ENCODE peak calls at places on chromosomes 1 and 21, in ten cellular contexts. O is caudate nucleus; T is A172; L is psoas muscle; U is amniotic stem cell; Y is left cardiac atrium; Z is stimulated activated effector memory CD8-positive, alpha-beta T cell treated with anti-CD3 and anti-CD28 coated beads, Interleukin-12 subunit alpha, Interleukin-12 subunit beta, amount 100 ng/mL, for 72 hours; D is GM12891; J is ELR; X is NCI-H2081. P is an unnamed sample.

GRCh38 chr21:37435120-37435519 is 68.5 kb downstream of the DYRK1A start:
- DNase-seq in O (peak), T (peak), L (peak), U (peak), Y (peak), Z (no peak), D (no peak), J (peak), X (peak), P (peak)

GRCh38 chr1:204080163-204080903 is 7.4 kb downstream of the SOX13 start:
- DNase-seq in O (peak), T (peak), L (peak), U (peak), Y (peak), Z (no peak), D (no peak), J (peak), X (peak), P (peak)

GRCh38 chr1:38208720-38209632 is 162.4 kb upstream of the POU3F1 start:
- DNase-seq in O (no peak), T (no peak), L (no peak), U (no peak), Y (no peak), Z (no peak), D (peak), J (no peak), X (no peak), P (no peak)

GRCh38 chr1:161962094-161962887 is 61.4 kb downstream of the OLFML2B start:
- DNase-seq in O (no peak), T (peak), L (no peak), U (peak), Y (no peak), Z (no peak), D (peak), J (peak), X (no peak), P (peak)

GRCh38 chr1:228004331-228004871 is 2.4 kb upstream of the WNT3A start:
- DNase-seq in O (no peak), T (peak), L (no peak), U (no peak), Y (no peak), Z (peak), D (no peak), J (peak), X (no peak), P (peak)

GRCh38 chr1:159468321-159468720 is 28.8 kb downstream of the OR10J1 start:
- DNase-seq in O (no peak), T (no peak), L (no peak), U (no peak), Y (no peak), Z (no peak), D (no peak), J (peak), X (no peak), P (peak)

GRCh38 chr1:170967042-170967910 is 31.9 kb downstream of the MROH9 start:
- DNase-seq in O (no peak), T (peak), L (no peak), U (peak), Y (no peak), Z (no peak), D (peak), J (peak), X (peak), P (peak)

GRCh38 chr1:192378276-192378675 is 61.5 kb downstream of the RGS21 start:
- DNase-seq in O (no peak), T (no peak), L (no peak), U (no peak), Y (no peak), Z (no peak), D (no peak), J (peak), X (no peak), P (no peak)

GRCh38 chr1:185419718-185420117 is 102.7 kb upstream of the IVNS1ABP start:
- DNase-seq in O (no peak), T (no peak), L (no peak), U (no peak), Y (no peak), Z (no peak), D (no peak), J (peak), X (no peak), P (no peak)

GRCh38 chr21:29025328-29025713 is 853 bp downstream of the USP16 start:
- DNase-seq in O (no peak), T (peak), L (no peak), U (peak), Y (no peak), Z (no peak), D (no peak), J (peak), X (no peak), P (peak)

GRCh38 chr1:116268211-116268610 is 104.8 kb upstream of the ATP1A1 start:
- DNase-seq in O (no peak), T (peak), L (peak), U (no peak), Y (peak), Z (no peak), D (no peak), J (peak), X (no peak), P (peak)

GRCh38 chr1:172903581-172904220 is 147.0 kb downstream of the TNFSF18 start:
- DNase-seq in O (no peak), T (peak), L (no peak), U (no peak), Y (no peak), Z (no peak), D (no peak), J (peak), X (no peak), P (peak)

GRCh38 chr1:113390871-113391642 is 742 bp downstream of the MAGI3 start:
- DNase-seq in O (peak), T (peak), L (peak), U (no peak), Y (peak), Z (peak), D (peak), J (peak), X (no peak), P (no peak)

GRCh38 chr1:232568906-232569305 is 61.0 kb downstream of the SIPA1L2 start:
- DNase-seq in O (no peak), T (no peak), L (no peak), U (no peak), Y (no peak), Z (no peak), D (no peak), J (no peak), X (no peak), P (no peak)

GRCh38 chr21:16427587-16428087 is 697.9 kb downstream of the USP25 start:
- DNase-seq in O (no peak), T (no peak), L (no peak), U (no peak), Y (no peak), Z (no peak), D (no peak), J (no peak), X (no peak), P (no peak)

GRCh38 chr1:210189426-210189825 is 43.2 kb upstream of the SERTAD4 start:
- DNase-seq in O (no peak), T (no peak), L (no peak), U (no peak), Y (no peak), Z (no peak), D (no peak), J (no peak), X (no peak), P (no peak)

GRCh38 chr1:27868932-27869718 is 3.2 kb upstream of the THEMIS2 start:
- DNase-seq in O (no peak), T (no peak), L (no peak), U (no peak), Y (peak), Z (peak), D (no peak), J (no peak), X (no peak), P (no peak)

GRCh38 chr21:27047331-27048314 is 80.7 kb upstream of the ADAMTS5 start:
- DNase-seq in O (no peak), T (no peak), L (no peak), U (peak), Y (no peak), Z (no peak), D (no peak), J (peak), X (no peak), P (peak)

GRCh38 chr1:183635112-183635605 is 424 bp downstream of the ARPC5 start:
- DNase-seq in O (no peak), T (no peak), L (peak), U (no peak), Y (no peak), Z (peak), D (no peak), J (peak), X (no peak), P (no peak)

GRCh38 chr1:197557302-197557701 is 218.0 kb downstream of the DENND1B start:
- DNase-seq in O (no peak), T (peak), L (no peak), U (no peak), Y (no peak), Z (no peak), D (no peak), J (peak), X (no peak), P (peak)

GRCh38 chr1:29685387-29685786 is 449.1 kb downstream of the PTPRU start:
- DNase-seq in O (no peak), T (no peak), L (no peak), U (no peak), Y (no peak), Z (no peak), D (no peak), J (peak), X (no peak), P (no peak)

GRCh38 chr1:213268221-213268620 is 217.2 kb downstream of the RPS6KC1 start:
- DNase-seq in O (no peak), T (peak), L (no peak), U (no peak), Y (no peak), Z (no peak), D (no peak), J (peak), X (no peak), P (peak)

GRCh38 chr1:7940745-7941436 is at the start of gene TNFRSF9:
- DNase-seq in O (no peak), T (peak), L (no peak), U (no peak), Y (peak), Z (peak), D (peak), J (peak), X (no peak), P (peak)

GRCh38 chr1:236561976-236562375 is 38.2 kb downstream of the LGALS8 start:
- DNase-seq in O (no peak), T (no peak), L (no peak), U (no peak), Y (no peak), Z (no peak), D (no peak), J (no peak), X (no peak), P (no peak)

GRCh38 chr1:30645807-30646206 is 77.6 kb downstream of the MATN1 start:
- DNase-seq in O (no peak), T (peak), L (no peak), U (no peak), Y (no peak), Z (no peak), D (no peak), J (peak), X (no peak), P (peak)

GRCh38 chr1:230174765-230175747 is 108.0 kb downstream of the GALNT2 start:
- DNase-seq in O (no peak), T (no peak), L (no peak), U (no peak), Y (no peak), Z (no peak), D (no peak), J (no peak), X (no peak), P (no peak)

GRCh38 chr21:35394634-35395369 is 345.7 kb upstream of the RUNX1 start:
- DNase-seq in O (no peak), T (no peak), L (no peak), U (no peak), Y (no peak), Z (peak), D (no peak), J (no peak), X (no peak), P (no peak)

GRCh38 chr1:99613716-99614115 is 32.2 kb upstream of the PALMD start:
- DNase-seq in O (no peak), T (no peak), L (no peak), U (no peak), Y (no peak), Z (no peak), D (no peak), J (no peak), X (no peak), P (no peak)

GRCh38 chr1:68955424-68955823 is 458.5 kb upstream of the DEPDC1 start:
- DNase-seq in O (no peak), T (peak), L (no peak), U (no peak), Y (no peak), Z (no peak), D (no peak), J (no peak), X (peak), P (peak)

GRCh38 chr1:8604041-8604942 is 213.1 kb downstream of the RERE start:
- DNase-seq in O (no peak), T (no peak), L (no peak), U (no peak), Y (no peak), Z (peak), D (peak), J (no peak), X (no peak), P (no peak)

GRCh38 chr1:194024659-194025058 is 838.2 kb upstream of the B3GALT2 start:
- DNase-seq in O (no peak), T (peak), L (no peak), U (no peak), Y (no peak), Z (no peak), D (no peak), J (peak), X (no peak), P (peak)

GRCh38 chr21:42424848-42425602 is 21.3 kb downstream of the UBASH3A start:
- DNase-seq in O (no peak), T (no peak), L (no peak), U (no peak), Y (no peak), Z (peak), D (no peak), J (no peak), X (no peak), P (no peak)

GRCh38 chr1:231419738-231420298 is 2.3 kb downstream of the EGLN1 start:
- DNase-seq in O (no peak), T (peak), L (no peak), U (no peak), Y (no peak), Z (no peak), D (no peak), J (peak), X (no peak), P (peak)

GRCh38 chr1:161730050-161730564 is 8.8 kb downstream of the FCRLB start:
- DNase-seq in O (no peak), T (peak), L (no peak), U (no peak), Y (no peak), Z (peak), D (no peak), J (peak), X (no peak), P (peak)

P was measured in fibroblast of mammary gland.